ENCODE peak calls at places on chromosome 22, in four cellular contexts. R is dorsolateral prefrontal cortex; S is CD8-positive, alpha-beta memory T cell; W is iPS DF 6.9. T is an unnamed sample.

GRCh38 chr22:39243443-39244072 is 1.2 kb downstream of the PDGFB start:
- DNase-seq in W (no peak), R (no peak), S (no peak), T (no peak)

GRCh38 chr22:17318817-17319216 is 50.4 kb upstream of the CECR2 start:
- DNase-seq in R (no peak), W (no peak), S (no peak), T (no peak)

GRCh38 chr22:33896154-33896800 is 24.0 kb downstream of the LARGE1 start:
- DNase-seq in W (no peak), R (no peak), S (no peak), T (no peak)

GRCh38 chr22:39832627-39833074 is 60.9 kb downstream of the ENTHD1 start:
- DNase-seq in W (no peak), R (no peak), S (no peak), T (no peak)

GRCh38 chr22:50258361-50259292 is 2.9 kb downstream of the MAPK12 start:
- DNase-seq in S (no peak), W (no peak), R (no peak), T (no peak)

GRCh38 chr22:39661842-39662676 is 91.5 kb downstream of the CACNA1I start:
- DNase-seq in S (peak; percentile 62), W (no peak), R (no peak), T (no peak)

GRCh38 chr22:20432244-20432686 is 5.4 kb downstream of the SCARF2 start:
- DNase-seq in W (no peak), R (no peak), S (no peak), T (no peak)

GRCh38 chr22:39616781-39617180 is 46.2 kb downstream of the CACNA1I start:
- DNase-seq in S (no peak), W (no peak), R (no peak), T (no peak)

GRCh38 chr22:37811867-37812266 is 4.1 kb downstream of the GCAT start:
- DNase-seq in S (no peak), W (no peak), R (no peak), T (no peak)

GRCh38 chr22:43884600-43885318 is 7.1 kb downstream of the PNPLA5 start:
- DNase-seq in R (peak; percentile 61), S (peak; percentile 18), W (peak; percentile 58), T (no peak)

GRCh38 chr22:49917997-49918910 is at the start of the genes ALG12 and CRELD2:
- DNase-seq in S (peak; percentile 97), W (peak; percentile 80), R (peak; percentile 99), T (peak; percentile 95)

GRCh38 chr22:18120941-18121340 is 10.3 kb downstream of the TUBA8 start:
- DNase-seq in R (no peak), S (no peak), W (no peak), T (no peak)

GRCh38 chr22:37731804-37732471 is 35.1 kb downstream of the TRIOBP start:
- DNase-seq in W (no peak), R (no peak), S (no peak), T (no peak)

GRCh38 chr22:33851985-33852384 is 68.3 kb downstream of the LARGE1 start:
- DNase-seq in W (no peak), R (no peak), S (no peak), T (no peak)

GRCh38 chr22:23896523-23897186 is 2.5 kb downstream of the MIF start:
- DNase-seq in R (no peak), W (no peak), S (no peak), T (no peak)
- H3K27ac ChIP-seq in R (no peak overlapping the region), W (no peak overlapping the region), S (no peak overlapping the region), T (no peak overlapping the region)

GRCh38 chr22:42869888-42870480 is 12.9 kb upstream of the ARFGAP3 start:
- DNase-seq in R (no peak), S (no peak), W (no peak), T (no peak)

GRCh38 chr22:42871146-42872050 is 14.3 kb upstream of the ARFGAP3 start:
- DNase-seq in R (no peak), W (no peak), S (no peak), T (no peak)

GRCh38 chr22:42872821-42873220 is 15.7 kb upstream of the ARFGAP3 start:
- DNase-seq in S (no peak), R (no peak), W (no peak), T (no peak)

GRCh38 chr22:42868751-42869251 is 11.7 kb upstream of the ARFGAP3 start:
- DNase-seq in W (no peak), R (peak; percentile 47), S (no peak), T (peak; percentile 15)

GRCh38 chr22:42869463-42869862 is 12.4 kb upstream of the ARFGAP3 start:
- DNase-seq in W (no peak), R (no peak), S (no peak), T (no peak)
- H3K27ac ChIP-seq in W (no peak overlapping the region), R (no peak overlapping the region), S (no peak overlapping the region), T (no peak overlapping the region)

GRCh38 chr22:41048791-41049717 is 43.3 kb upstream of the EP300 start:
- DNase-seq in S (no peak), R (peak; percentile 13), W (no peak), T (peak; percentile 39)

GRCh38 chr22:41047741-41048140 is 44.7 kb upstream of the EP300 start:
- DNase-seq in W (no peak), S (no peak), R (no peak), T (no peak)

GRCh38 chr22:41050873-41051272 is 41.5 kb upstream of the EP300 start:
- DNase-seq in W (no peak), S (no peak), R (no peak), T (no peak)

GRCh38 chr22:41057076-41057475 is 35.3 kb upstream of the EP300 start:
- DNase-seq in S (no peak), W (no peak), R (no peak), T (no peak)

GRCh38 chr22:41052661-41053490 is 39.5 kb upstream of the EP300 start:
- DNase-seq in W (no peak), S (no peak), R (no peak), T (no peak)
- H3K27ac ChIP-seq in W (no peak overlapping the region), S (no peak overlapping the region), R (no peak overlapping the region), T (no peak overlapping the region)

DNA sequence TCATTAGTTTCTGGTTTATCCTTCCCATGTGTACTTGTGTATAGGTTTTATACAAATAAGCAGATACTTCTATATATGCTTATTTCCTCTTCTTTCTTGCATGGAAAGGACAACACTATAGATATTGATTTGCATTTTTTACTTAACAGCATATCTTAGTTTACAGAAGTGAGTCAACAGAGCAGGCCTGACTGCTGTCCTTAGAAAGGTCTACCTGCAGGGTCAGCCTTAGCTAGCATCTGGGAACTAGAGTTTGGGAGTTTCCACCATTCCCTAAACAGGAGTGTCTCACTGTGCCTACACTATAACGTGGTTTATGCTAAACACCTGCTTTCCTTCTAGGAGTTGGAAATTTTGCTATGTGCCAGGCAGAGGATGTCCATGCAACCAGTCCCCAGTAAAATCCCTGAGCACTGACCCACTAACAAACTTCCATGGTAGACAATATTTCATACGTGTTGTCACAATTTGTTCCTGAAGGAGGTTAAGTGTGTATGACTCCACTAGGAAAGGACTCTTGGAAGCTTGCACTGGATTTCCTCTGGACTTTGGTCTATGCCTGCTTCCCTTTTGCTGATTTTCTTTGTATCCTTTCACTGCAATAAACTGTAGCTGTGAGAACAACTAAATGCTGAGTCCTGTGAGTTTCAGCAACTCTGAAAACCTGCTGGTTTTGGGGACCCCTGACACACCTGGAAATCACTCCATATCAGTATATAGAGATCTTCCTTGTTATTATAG is 17.7 kb downstream of the PRR14L start:
- DNase-seq in R (no peak), W (no peak), S (no peak), T (no peak)
- H3K27ac ChIP-seq in R (no peak overlapping the region), W (no peak overlapping the region), S (no peak overlapping the region), T (no peak overlapping the region)

GRCh38 chr22:46667245-46667623 is 47.0 kb downstream of the GRAMD4 start:
- DNase-seq in R (no peak), S (no peak), W (no peak), T (no peak)

GRCh38 chr22:46666577-46667244 is 46.5 kb downstream of the GRAMD4 start:
- DNase-seq in S (no peak), W (no peak), R (no peak), T (no peak)

GRCh38 chr22:46669201-46669600 is 49.0 kb downstream of the GRAMD4 start:
- DNase-seq in R (no peak), S (no peak), W (no peak), T (no peak)

GRCh38 chr22:46665751-46666280 is 45.6 kb downstream of the GRAMD4 start:
- DNase-seq in R (no peak), W (no peak), S (no peak), T (no peak)

GRCh38 chr22:46668116-46668515 is 47.9 kb downstream of the GRAMD4 start:
- DNase-seq in R (no peak), W (no peak), S (no peak), T (no peak)
- H3K27ac ChIP-seq in R (no peak overlapping the region), W (no peak overlapping the region), S (no peak overlapping the region), T (no peak overlapping the region)

GRCh38 chr22:29885610-29886009 is 2.6 kb downstream of the MTMR3 start:
- DNase-seq in R (no peak), W (no peak), S (no peak), T (no peak)
- H3K27ac ChIP-seq in R (no peak overlapping the region), W (no peak overlapping the region), S (no peak overlapping the region), T (no peak overlapping the region)

GRCh38 chr22:36349726-36350125 is 38.0 kb downstream of the MYH9 start:
- DNase-seq in R (no peak), W (no peak), S (no peak), T (no peak)
- H3K27ac ChIP-seq in R (peak overlapping the region; percentile 75), W (no peak overlapping the region), S (no peak overlapping the region), T (no peak overlapping the region)

GRCh38 chr22:25853501-25853900 is 111.5 kb downstream of the MYO18B start:
- DNase-seq in S (no peak), R (no peak), W (no peak), T (no peak)
- H3K27ac ChIP-seq in S (no peak overlapping the region), R (peak overlapping the region; percentile 69), W (no peak overlapping the region), T (no peak overlapping the region)

DNA sequence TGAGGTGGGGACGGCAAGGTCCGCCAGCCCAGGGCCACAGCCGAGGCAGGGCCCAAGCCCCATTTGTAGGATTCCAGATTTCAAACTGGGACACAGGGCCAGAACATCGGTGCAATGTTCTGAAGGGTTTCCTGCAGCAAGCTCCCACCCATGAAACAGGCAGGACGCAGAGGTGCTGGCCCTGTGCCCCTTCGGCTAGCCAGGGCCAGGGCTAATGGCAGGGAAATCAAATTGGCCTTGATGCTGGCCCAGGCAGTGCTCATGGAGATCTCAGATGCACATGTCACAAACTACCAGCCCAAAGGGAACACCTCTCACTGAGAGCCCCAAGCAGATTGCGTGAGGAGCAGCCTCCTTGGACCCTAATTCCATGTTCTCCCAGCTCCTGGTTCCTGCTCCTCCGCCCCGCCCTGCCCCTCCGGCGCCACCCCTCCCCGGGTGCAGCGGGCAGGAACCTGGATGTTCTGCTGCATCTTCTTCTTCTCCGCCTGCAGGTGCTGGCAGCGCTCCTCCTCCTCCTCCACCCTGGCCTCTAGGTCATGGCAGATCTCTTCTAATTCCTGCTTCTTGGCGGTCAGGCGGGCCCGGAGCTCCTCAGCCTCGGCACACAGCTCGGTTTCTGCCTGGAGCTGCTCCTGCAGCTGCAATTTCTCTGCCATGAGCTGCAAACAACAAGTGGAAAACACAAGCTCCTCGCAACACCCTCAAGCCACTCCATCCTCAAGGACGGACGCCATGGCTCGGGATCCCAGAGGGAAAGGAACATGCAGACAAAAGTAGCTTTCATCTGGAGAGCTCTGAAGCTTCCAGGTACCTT is 47.7 kb downstream of the APOL1 start:
- DNase-seq in R (no peak), S (no peak), W (no peak), T (no peak)
- H3K27ac ChIP-seq in R (no peak overlapping the region), S (no peak overlapping the region), W (no peak overlapping the region), T (no peak overlapping the region)